ENCODE peak calls at places on chromosomes 11 and 22, in nine cellular contexts. One of them, this sample, is unnamed.

GRCh38 chr11:79081441-79082124 is 359.2 kb downstream of the TENM4 start:
- DNase-seq in HCT116: no peak
- DNase-seq in neural progenitor cell: peak
- DNase-seq in MM.1S: no peak
- DNase-seq in GM23338: no peak
- DNase-seq in hepatocyte: no peak
- DNase-seq in GM23248: peak
- DNase-seq in PC-3: no peak
- DNase-seq in SK-N-SH: no peak
- DNase-seq in this sample: no peak

GRCh38 chr11:70398834-70399680 is 728 bp downstream of the CTTN start:
- DNase-seq in HCT116: no peak
- DNase-seq in neural progenitor cell: no peak
- DNase-seq in MM.1S: no peak
- DNase-seq in GM23338: no peak
- DNase-seq in hepatocyte: peak
- DNase-seq in GM23248: no peak
- DNase-seq in PC-3: no peak
- DNase-seq in SK-N-SH: peak
- DNase-seq in this sample: peak

GRCh38 chr11:79097279-79097875 is 343.5 kb downstream of the TENM4 start:
- DNase-seq in HCT116: no peak
- DNase-seq in neural progenitor cell: no peak
- DNase-seq in MM.1S: no peak
- DNase-seq in GM23338: no peak
- DNase-seq in hepatocyte: no peak
- DNase-seq in GM23248: no peak
- DNase-seq in PC-3: no peak
- DNase-seq in SK-N-SH: no peak
- DNase-seq in this sample: no peak

GRCh38 chr11:101860694-101861371 is 54.0 kb upstream of the CEP126 start:
- DNase-seq in HCT116: peak
- DNase-seq in neural progenitor cell: peak
- DNase-seq in MM.1S: peak
- DNase-seq in GM23338: peak
- DNase-seq in hepatocyte: peak
- DNase-seq in GM23248: peak
- DNase-seq in PC-3: peak
- DNase-seq in SK-N-SH: peak
- DNase-seq in this sample: peak

GRCh38 chr11:72229925-72230763 is 5.6 kb downstream of the INPPL1 start:
- DNase-seq in HCT116: no peak
- DNase-seq in neural progenitor cell: no peak
- DNase-seq in MM.1S: no peak
- DNase-seq in GM23338: no peak
- DNase-seq in hepatocyte: peak
- DNase-seq in GM23248: no peak
- DNase-seq in PC-3: no peak
- DNase-seq in SK-N-SH: no peak
- DNase-seq in this sample: no peak

GRCh38 chr11:71397328-71397860 is 50.8 kb downstream of the DHCR7 start:
- DNase-seq in HCT116: no peak
- DNase-seq in neural progenitor cell: no peak
- DNase-seq in MM.1S: no peak
- DNase-seq in GM23338: no peak
- DNase-seq in hepatocyte: no peak
- DNase-seq in GM23248: no peak
- DNase-seq in PC-3: no peak
- DNase-seq in SK-N-SH: no peak
- DNase-seq in this sample: no peak

GRCh38 chr11:130831506-130832385 is 84.5 kb downstream of the SNX19 start:
- DNase-seq in HCT116: no peak
- DNase-seq in neural progenitor cell: peak
- DNase-seq in MM.1S: peak
- DNase-seq in GM23338: peak
- DNase-seq in hepatocyte: peak
- DNase-seq in GM23248: no peak
- DNase-seq in PC-3: peak
- DNase-seq in SK-N-SH: peak
- DNase-seq in this sample: no peak

GRCh38 chr22:22746061-22746962 is 101.9 kb downstream of the GGTLC2 start:
- DNase-seq in HCT116: no peak
- DNase-seq in neural progenitor cell: no peak
- DNase-seq in MM.1S: no peak
- DNase-seq in GM23338: no peak
- DNase-seq in hepatocyte: no peak
- DNase-seq in GM23248: no peak
- DNase-seq in PC-3: no peak
- DNase-seq in SK-N-SH: no peak
- DNase-seq in this sample: no peak

GRCh38 chr22:31566484-31566883 is 70.1 kb downstream of the SFI1 start:
- DNase-seq in HCT116: no peak
- DNase-seq in neural progenitor cell: no peak
- DNase-seq in MM.1S: no peak
- DNase-seq in GM23338: no peak
- DNase-seq in hepatocyte: no peak
- DNase-seq in GM23248: no peak
- DNase-seq in PC-3: no peak
- DNase-seq in SK-N-SH: no peak
- DNase-seq in this sample: no peak

GRCh38 chr22:41983516-41983915 is 14.3 kb downstream of the SEPTIN3 start:
- DNase-seq in HCT116: no peak
- DNase-seq in neural progenitor cell: no peak
- DNase-seq in MM.1S: no peak
- DNase-seq in GM23338: no peak
- DNase-seq in hepatocyte: no peak
- DNase-seq in GM23248: peak
- DNase-seq in PC-3: no peak
- DNase-seq in SK-N-SH: no peak
- DNase-seq in this sample: no peak

GRCh38 chr11:37630866-37631265 is 1032.8 kb upstream of the RAG2 start:
- DNase-seq in HCT116: no peak
- DNase-seq in neural progenitor cell: no peak
- DNase-seq in MM.1S: no peak
- DNase-seq in GM23338: no peak
- DNase-seq in hepatocyte: no peak
- DNase-seq in GM23248: no peak
- DNase-seq in PC-3: no peak
- DNase-seq in SK-N-SH: no peak
- DNase-seq in this sample: no peak

GRCh38 chr22:36901411-36902142 is 11.9 kb upstream of the CSF2RB start:
- DNase-seq in HCT116: no peak
- DNase-seq in neural progenitor cell: no peak
- DNase-seq in MM.1S: peak
- DNase-seq in GM23338: no peak
- DNase-seq in hepatocyte: no peak
- DNase-seq in GM23248: no peak
- DNase-seq in PC-3: no peak
- DNase-seq in SK-N-SH: no peak
- DNase-seq in this sample: no peak

GRCh38 chr22:31439805-31440204 is 40.4 kb downstream of the DRG1 start:
- DNase-seq in HCT116: no peak
- DNase-seq in neural progenitor cell: no peak
- DNase-seq in MM.1S: no peak
- DNase-seq in GM23338: no peak
- DNase-seq in hepatocyte: no peak
- DNase-seq in GM23248: no peak
- DNase-seq in PC-3: no peak
- DNase-seq in SK-N-SH: no peak
- DNase-seq in this sample: no peak

GRCh38 chr22:37230673-37231405 is 13.2 kb downstream of the RAC2 start:
- DNase-seq in HCT116: no peak
- DNase-seq in neural progenitor cell: no peak
- DNase-seq in MM.1S: peak
- DNase-seq in GM23338: no peak
- DNase-seq in hepatocyte: no peak
- DNase-seq in GM23248: no peak
- DNase-seq in PC-3: no peak
- DNase-seq in SK-N-SH: no peak
- DNase-seq in this sample: no peak

GRCh38 chr11:116976941-116977570 is 121.2 kb downstream of the SIK3 start:
- DNase-seq in HCT116: no peak
- DNase-seq in neural progenitor cell: no peak
- DNase-seq in MM.1S: no peak
- DNase-seq in GM23338: peak
- DNase-seq in hepatocyte: no peak
- DNase-seq in GM23248: peak
- DNase-seq in PC-3: no peak
- DNase-seq in SK-N-SH: no peak
- DNase-seq in this sample: no peak

GRCh38 chr11:82701847-82702520 is 31.7 kb downstream of the FAM181B start:
- DNase-seq in HCT116: peak
- DNase-seq in neural progenitor cell: peak
- DNase-seq in MM.1S: peak
- DNase-seq in GM23338: peak
- DNase-seq in hepatocyte: peak
- DNase-seq in GM23248: peak
- DNase-seq in PC-3: peak
- DNase-seq in SK-N-SH: peak
- DNase-seq in this sample: peak

GRCh38 chr11:28108909-28109308 is 721 bp downstream of the METTL15 start:
- DNase-seq in HCT116: no peak
- DNase-seq in neural progenitor cell: no peak
- DNase-seq in MM.1S: no peak
- DNase-seq in GM23338: no peak
- DNase-seq in hepatocyte: no peak
- DNase-seq in GM23248: peak
- DNase-seq in PC-3: no peak
- DNase-seq in SK-N-SH: no peak
- DNase-seq in this sample: no peak

GRCh38 chr11:28114116-28114515 is 5.9 kb downstream of the METTL15 start:
- DNase-seq in HCT116: no peak
- DNase-seq in neural progenitor cell: no peak
- DNase-seq in MM.1S: no peak
- DNase-seq in GM23338: no peak
- DNase-seq in hepatocyte: no peak
- DNase-seq in GM23248: no peak
- DNase-seq in PC-3: no peak
- DNase-seq in SK-N-SH: no peak
- DNase-seq in this sample: no peak

GRCh38 chr11:28107726-28108618 is at the start of the genes KIF18A and METTL15:
- DNase-seq in HCT116: peak
- DNase-seq in neural progenitor cell: peak
- DNase-seq in MM.1S: peak
- DNase-seq in GM23338: peak
- DNase-seq in hepatocyte: peak
- DNase-seq in GM23248: peak
- DNase-seq in PC-3: peak
- DNase-seq in SK-N-SH: peak
- DNase-seq in this sample: peak

GRCh38 chr11:28110108-28110838 is 2.1 kb downstream of the METTL15 start:
- DNase-seq in HCT116: peak
- DNase-seq in neural progenitor cell: peak
- DNase-seq in MM.1S: peak
- DNase-seq in GM23338: peak
- DNase-seq in hepatocyte: peak
- DNase-seq in GM23248: peak
- DNase-seq in PC-3: peak
- DNase-seq in SK-N-SH: peak
- DNase-seq in this sample: peak

DNA sequence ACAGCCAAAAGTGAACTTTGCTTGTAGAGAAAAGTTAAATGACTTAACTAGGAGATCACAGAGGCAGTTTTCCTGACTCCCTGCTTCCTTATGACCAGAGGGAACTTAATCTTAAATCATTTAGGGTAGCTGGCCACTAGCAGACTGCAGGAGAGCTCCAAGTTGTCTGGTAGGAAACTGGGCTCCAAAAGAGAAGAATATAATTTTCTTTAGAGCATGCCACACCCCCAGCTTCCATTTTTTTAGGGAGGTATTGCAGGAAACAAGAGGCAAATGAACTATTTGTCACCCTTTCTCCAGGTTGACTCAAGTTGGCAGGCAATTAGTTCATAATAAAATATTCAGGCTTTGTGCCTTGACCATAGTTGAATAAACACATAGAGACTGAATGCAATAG is 2.6 kb downstream of the METTL15 start:
- DNase-seq in HCT116: no peak
- DNase-seq in neural progenitor cell: no peak
- DNase-seq in MM.1S: no peak
- DNase-seq in GM23338: no peak
- DNase-seq in hepatocyte: peak
- DNase-seq in GM23248: peak
- DNase-seq in PC-3: no peak
- DNase-seq in SK-N-SH: no peak
- DNase-seq in this sample: no peak
- H3K4me3 ChIP-seq in HCT116: peak
- H3K4me3 ChIP-seq in neural progenitor cell: peak
- H3K4me3 ChIP-seq in MM.1S: peak
- H3K4me3 ChIP-seq in GM23338: peak
- H3K4me3 ChIP-seq in hepatocyte: peak
- H3K4me3 ChIP-seq in GM23248: peak
- H3K4me3 ChIP-seq in PC-3: peak
- H3K4me3 ChIP-seq in SK-N-SH: peak
- H3K4me3 ChIP-seq in this sample: peak

GRCh38 chr22:46483353-46483752 is 54.1 kb downstream of the CELSR1 start:
- DNase-seq in HCT116: no peak
- DNase-seq in neural progenitor cell: no peak
- DNase-seq in MM.1S: no peak
- DNase-seq in GM23338: no peak
- DNase-seq in hepatocyte: no peak
- DNase-seq in GM23248: no peak
- DNase-seq in PC-3: no peak
- DNase-seq in SK-N-SH: no peak
- DNase-seq in this sample: no peak
- TF ChIP-seq EZH2phosphoT487 in HCT116: no peak
- TF ChIP-seq EZH2phosphoT487 in neural progenitor cell: no peak
- TF ChIP-seq EZH2phosphoT487 in MM.1S: no peak
- TF ChIP-seq EZH2phosphoT487 in GM23338: no peak
- TF ChIP-seq EZH2phosphoT487 in hepatocyte: no peak
- TF ChIP-seq EZH2phosphoT487 in GM23248: no peak
- TF ChIP-seq EZH2phosphoT487 in PC-3: no peak
- TF ChIP-seq EZH2phosphoT487 in SK-N-SH: no peak
- TF ChIP-seq EZH2phosphoT487 in this sample: no peak

DNA sequence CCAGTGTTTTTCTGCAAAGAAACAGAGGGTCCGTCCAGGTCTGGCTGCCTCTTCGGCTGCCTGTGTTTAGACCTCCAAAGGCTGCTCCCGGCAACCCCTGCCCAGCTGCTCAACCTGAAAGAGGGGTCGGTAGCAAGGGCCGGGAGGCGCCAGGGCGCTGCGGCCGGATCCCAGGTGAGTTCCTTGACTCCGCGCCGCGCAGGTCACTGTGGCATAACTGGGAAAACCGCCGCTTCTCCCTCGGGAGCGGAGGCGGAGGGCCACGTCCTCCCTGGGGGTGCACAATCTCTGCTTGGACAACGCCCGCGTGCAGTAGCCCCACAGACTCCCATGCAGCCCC is 1.0 kb upstream of the BRSK2 start:
- DNase-seq in HCT116: no peak
- DNase-seq in neural progenitor cell: peak
- DNase-seq in MM.1S: no peak
- DNase-seq in GM23338: peak
- DNase-seq in hepatocyte: no peak
- DNase-seq in GM23248: no peak
- DNase-seq in PC-3: no peak
- DNase-seq in SK-N-SH: no peak
- DNase-seq in this sample: no peak
- H3K4me3 ChIP-seq in HCT116: no peak
- H3K4me3 ChIP-seq in neural progenitor cell: peak
- H3K4me3 ChIP-seq in MM.1S: no peak
- H3K4me3 ChIP-seq in GM23338: peak
- H3K4me3 ChIP-seq in hepatocyte: peak
- H3K4me3 ChIP-seq in GM23248: peak
- H3K4me3 ChIP-seq in PC-3: peak
- H3K4me3 ChIP-seq in SK-N-SH: peak
- H3K4me3 ChIP-seq in this sample: no peak

GRCh38 chr22:17791196-17791595 is 16.9 kb upstream of the BID start:
- DNase-seq in HCT116: no peak
- DNase-seq in neural progenitor cell: no peak
- DNase-seq in MM.1S: no peak
- DNase-seq in GM23338: no peak
- DNase-seq in hepatocyte: no peak
- DNase-seq in GM23248: no peak
- DNase-seq in PC-3: no peak
- DNase-seq in SK-N-SH: no peak
- DNase-seq in this sample: no peak
- TF ChIP-seq EZH2phosphoT487 in HCT116: no peak
- TF ChIP-seq EZH2phosphoT487 in neural progenitor cell: no peak
- TF ChIP-seq EZH2phosphoT487 in MM.1S: no peak
- TF ChIP-seq EZH2phosphoT487 in GM23338: no peak
- TF ChIP-seq EZH2phosphoT487 in hepatocyte: no peak
- TF ChIP-seq EZH2phosphoT487 in GM23248: no peak
- TF ChIP-seq EZH2phosphoT487 in PC-3: no peak
- TF ChIP-seq EZH2phosphoT487 in SK-N-SH: no peak
- TF ChIP-seq EZH2phosphoT487 in this sample: no peak